ENCODE peak calls at places on chromosomes 4 and X, in five cellular contexts. W, D, C, O and G are unnamed samples.

GRCh38 chr4:10080874-10081606 is 35.6 kb downstream of the WDR1 start:
- DNase-seq in W (peak; percentile 34), D (peak; percentile 32), C (no peak), O (no peak), G (no peak)

GRCh38 chrX:150772150-150772970 is 79.2 kb downstream of the MTMR1 start:
- DNase-seq in W (peak; percentile 90), D (peak; percentile 85), C (peak; percentile 67), O (peak; percentile 78), G (peak; percentile 66)

GRCh38 chr4:15130441-15130840 is 128.2 kb downstream of the CPEB2 start:
- DNase-seq in W (no peak), D (no peak), C (peak; percentile 12), O (no peak), G (no peak)

GRCh38 chrX:3119376-3119775 is 78.1 kb downstream of the ARSF start:
- DNase-seq in W (no peak), D (no peak), C (peak; percentile 56), O (no peak), G (no peak)

GRCh38 chr4:186839122-186840037 is 115.7 kb upstream of the FAT1 start:
- DNase-seq in W (peak; percentile 58), D (no peak), C (peak; percentile 64), O (no peak), G (no peak)

GRCh38 chr4:183014361-183015084 is 84.5 kb upstream of the WWC2 start:
- DNase-seq in W (no peak), D (peak; percentile 58), C (no peak), O (no peak), G (no peak)

GRCh38 chr4:42654606-42655005 is 2.3 kb downstream of the ATP8A1 start:
- DNase-seq in W (no peak), D (no peak), C (peak; percentile 91), O (no peak), G (no peak)

GRCh38 chrX:136694491-136695087 is 46.6 kb downstream of the CD40LG start:
- DNase-seq in W (no peak), D (no peak), C (peak; percentile 53), O (peak; percentile 41), G (peak; percentile 9)

GRCh38 chrX:39629001-39629400 is 468.8 kb downstream of the BCOR start:
- DNase-seq in W (no peak), D (no peak), C (peak; percentile 15), O (no peak), G (no peak)

GRCh38 chr4:149371021-149371420 is 444.6 kb downstream of the IQCM start:
- DNase-seq in W (no peak), D (no peak), C (peak; percentile 61), O (no peak), G (no peak)